ENCODE peak calls at places on chromosomes 16 and 17, in five cellular contexts. K, Y, O, Z and Q are unnamed samples.

GRCh38 chr17:67855504-67856324 is 30.4 kb downstream of the BPTF start:
- DNase-seq in K (no peak), Y (no peak), O (no peak), Z (no peak), Q (no peak)

GRCh38 chr17:77366206-77366557 is 225.4 kb downstream of the SEC14L1 start:
- DNase-seq in K (no peak), Y (no peak), O (no peak), Z (no peak), Q (no peak)

GRCh38 chr16:57630931-57631845 is 2.8 kb downstream of the ADGRG1 start:
- DNase-seq in K (no peak), Y (no peak), O (no peak), Z (no peak), Q (no peak)

GRCh38 chr16:21167929-21168602 is 9.6 kb downstream of the LDAF1 start:
- DNase-seq in K (no peak), Y (no peak), O (no peak), Z (no peak), Q (no peak)

GRCh38 chr16:21104124-21104860 is 46.4 kb downstream of the DNAH3 start:
- DNase-seq in K (no peak), Y (no peak), O (no peak), Z (no peak), Q (no peak)

GRCh38 chr17:9517396-9517795 is 58.2 kb downstream of the STX8 start:
- DNase-seq in K (no peak), Y (no peak), O (no peak), Z (no peak), Q (no peak)

GRCh38 chr17:59757043-59757824 is 49.8 kb downstream of the VMP1 start:
- DNase-seq in K (no peak), Y (no peak), O (no peak), Z (no peak), Q (no peak)

GRCh38 chr17:3418222-3418621 is 7.1 kb downstream of the OR3A3 start:
- DNase-seq in K (no peak), Y (no peak), O (no peak), Z (no peak), Q (no peak)

GRCh38 chr17:13601776-13602551 is at the start of gene HS3ST3A1:
- DNase-seq in K (no peak), Y (no peak), O (peak; percentile 89), Z (no peak), Q (peak; percentile 68)

GRCh38 chr16:86308514-86308913 is 201.8 kb upstream of the FOXF1 start:
- DNase-seq in K (no peak), Y (no peak), O (no peak), Z (no peak), Q (no peak)

GRCh38 chr17:5115673-5116651 is at the start of gene USP6:
- DNase-seq in K (no peak), Y (no peak), O (no peak), Z (no peak), Q (no peak)

GRCh38 chr16:82776466-82777146 is 149.8 kb downstream of the CDH13 start:
- DNase-seq in K (no peak), Y (no peak), O (no peak), Z (no peak), Q (no peak)

GRCh38 chr17:43553501-43554018 is 7.4 kb upstream of the ETV4 start:
- DNase-seq in K (no peak), Y (no peak), O (no peak), Z (no peak), Q (no peak)

GRCh38 chr17:29107084-29107483 is 64.1 kb downstream of the PIPOX start:
- DNase-seq in K (no peak), Y (no peak), O (no peak), Z (no peak), Q (no peak)

GRCh38 chr17:57916925-57917858 is 38.0 kb downstream of the CUEDC1 start:
- DNase-seq in K (no peak), Y (peak; percentile 48), O (no peak), Z (peak; percentile 53), Q (no peak)

GRCh38 chr17:66814026-66814425 is 20.9 kb upstream of the CACNG5 start:
- DNase-seq in K (no peak), Y (no peak), O (no peak), Z (no peak), Q (no peak)

GRCh38 chr16:79100456-79100855 is 500.1 kb downstream of the MAF start:
- DNase-seq in K (no peak), Y (no peak), O (no peak), Z (no peak), Q (no peak)

GRCh38 chr16:67164599-67165061 is at the start of gene HSF4:
- DNase-seq in K (no peak), Y (no peak), O (peak; percentile 82), Z (peak; percentile 52), Q (no peak)

GRCh38 chr16:27181020-27181419 is 22.3 kb upstream of the KDM8 start:
- DNase-seq in K (no peak), Y (no peak), O (no peak), Z (no peak), Q (no peak)

GRCh38 chr16:27238016-27238587 is 30.5 kb downstream of the NSMCE1 start:
- DNase-seq in K (no peak), Y (no peak), O (no peak), Z (no peak), Q (no peak)

GRCh38 chr17:3610523-3610922 is 1.3 kb upstream of the TRPV1 start:
- DNase-seq in K (no peak), Y (no peak), O (no peak), Z (no peak), Q (no peak)

GRCh38 chr16:48326937-48327336 is 58.3 kb downstream of the SIAH1 start:
- DNase-seq in K (no peak), Y (no peak), O (no peak), Z (no peak), Q (no peak)

GRCh38 chr16:9123871-9124270 is 32.4 kb downstream of the HAPSTR1 start:
- DNase-seq in K (no peak), Y (peak; percentile 54), O (no peak), Z (no peak), Q (no peak)

GRCh38 chr17:64781013-64781392 is 118.9 kb upstream of the SMURF2 start:
- DNase-seq in K (no peak), Y (no peak), O (no peak), Z (no peak), Q (no peak)

GRCh38 chr17:64779344-64780095 is 117.4 kb upstream of the SMURF2 start:
- DNase-seq in K (no peak), Y (no peak), O (no peak), Z (no peak), Q (no peak)

GRCh38 chr17:64781810-64782555 is 119.9 kb upstream of the SMURF2 start:
- DNase-seq in K (no peak), Y (no peak), O (no peak), Z (no peak), Q (no peak)

GRCh38 chr17:64781394-64781793 is 119.3 kb upstream of the SMURF2 start:
- DNase-seq in K (no peak), Y (no peak), O (no peak), Z (no peak), Q (no peak)

GRCh38 chr17:64780096-64781012 is 118.2 kb upstream of the SMURF2 start:
- DNase-seq in K (no peak), Y (peak; percentile 84), O (no peak), Z (no peak), Q (no peak)
- TF ChIP-seq ZNF274 in K (no peak), Y (no peak), O (no peak), Z (no peak), Q (no peak)

GRCh38 chr16:4726616-4727015 is 7.5 kb downstream of the ANKS3 start:
- DNase-seq in K (no peak), Y (no peak), O (no peak), Z (no peak), Q (no peak)

GRCh38 chr16:4728676-4729075 is 5.4 kb downstream of the ANKS3 start:
- DNase-seq in K (no peak), Y (no peak), O (no peak), Z (no peak), Q (no peak)

GRCh38 chr16:4724661-4725270 is 9.3 kb downstream of the ANKS3 start:
- DNase-seq in K (no peak), Y (no peak), O (no peak), Z (no peak), Q (no peak)

GRCh38 chr16:4718466-4718865 is 15.6 kb downstream of the ANKS3 start:
- DNase-seq in K (no peak), Y (no peak), O (no peak), Z (no peak), Q (no peak)

DNA sequence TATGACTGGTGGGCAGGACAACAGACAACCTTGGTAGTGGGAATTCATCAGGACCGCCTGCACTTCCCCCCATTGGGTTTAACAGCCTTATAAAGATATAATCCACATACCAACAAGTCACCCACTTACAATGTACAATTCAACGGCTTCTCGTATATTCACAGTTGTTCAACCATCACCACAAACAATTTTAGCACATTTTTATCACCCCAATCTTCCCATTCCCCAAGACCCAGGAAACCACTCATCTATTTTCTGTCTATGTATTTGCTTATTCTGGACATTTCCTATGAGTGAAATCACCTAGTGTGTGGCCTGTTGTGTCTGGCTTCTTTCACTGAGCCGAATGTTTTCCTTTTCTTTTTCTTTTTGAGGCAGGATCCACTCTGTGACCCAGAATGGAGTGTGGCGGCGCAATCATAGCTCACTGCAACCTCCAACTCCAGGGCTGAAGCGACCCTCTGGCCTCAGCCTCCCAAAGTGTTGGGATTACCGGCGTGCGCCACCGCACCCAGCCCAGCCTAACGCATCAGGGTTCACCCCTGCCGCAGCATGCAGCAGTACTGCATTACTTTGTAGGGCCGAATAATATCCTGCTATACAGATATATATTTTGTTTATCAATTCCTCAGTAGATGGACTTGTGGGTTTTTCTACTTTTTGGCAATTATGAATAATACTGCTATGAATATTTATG is 10.9 kb downstream of the ANKS3 start:
- DNase-seq in K (no peak), Y (no peak), O (no peak), Z (no peak), Q (no peak)
- TF ChIP-seq ZNF274 in K (no peak), Y (no peak), O (no peak), Z (no peak), Q (no peak)

GRCh38 chr16:648786-649589 is at the start of gene WDR90:
- DNase-seq in K (peak; percentile 61), Y (peak; percentile 59), O (no peak), Z (peak; percentile 91), Q (peak; percentile 87)
- TF ChIP-seq ZNF274 in K (no peak), Y (no peak), O (no peak), Z (peak; percentile 56), Q (no peak)

GRCh38 chr16:22335668-22336246 is 38.5 kb downstream of the POLR3E start:
- DNase-seq in K (no peak), Y (no peak), O (peak; percentile 15), Z (no peak), Q (no peak)

GRCh38 chr16:22337045-22337444 is 37.4 kb downstream of the CDR2 start:
- DNase-seq in K (no peak), Y (no peak), O (no peak), Z (no peak), Q (no peak)

GRCh38 chr16:22336581-22336980 is 37.8 kb downstream of the CDR2 start:
- DNase-seq in K (no peak), Y (no peak), O (no peak), Z (no peak), Q (no peak)

GRCh38 chr16:22330326-22330725 is 33.1 kb downstream of the POLR3E start:
- DNase-seq in K (no peak), Y (no peak), O (no peak), Z (no peak), Q (no peak)

GRCh38 chr16:22333457-22333994 is 36.3 kb downstream of the POLR3E start:
- DNase-seq in K (no peak), Y (no peak), O (no peak), Z (no peak), Q (no peak)
- TF ChIP-seq ZNF274 in K (no peak), Y (no peak), O (no peak), Z (no peak), Q (no peak)